ENCODE peak calls at places on chromosomes 13 and 19, in ten cellular contexts. Y is stimulated activated CD8-positive, alpha-beta memory T cell treated with anti-CD3 and anti-CD28 coated beads, Interleukin-4, amount 100 ng/mL, for 24 hours; M is activated CD4-positive, alpha-beta T cell treated with anti-CD3 and anti-CD28 coated beads, Interleukin-2, amount 50 U/mL, for 1 hour; Z is HCT116; E is NCI-H1436; H is fibroblast of lung; P is EH; O is RWPE1; X is naive thymus-derived CD8-positive, alpha-beta T cell; C is mucosa of gallbladder. R is an unnamed sample.

GRCh38 chr19:58428617-58429016 is 11.3 kb downstream of the ZNF132 start:
- DNase-seq in Y (no peak), M (no peak), Z (no peak), E (no peak), H (no peak), P (no peak), O (no peak), X (no peak), C (no peak), R (no peak)

GRCh38 chr13:59603646-59604045 is 560.1 kb downstream of the DIAPH3 start:
- DNase-seq in Y (no peak), M (no peak), Z (no peak), E (no peak), H (no peak), P (no peak), O (no peak), X (no peak), C (no peak), R (no peak)

GRCh38 chr13:44591316-44591715 is 15.2 kb upstream of the TSC22D1 start:
- DNase-seq in Y (no peak), M (no peak), Z (no peak), E (no peak), H (no peak), P (no peak), O (no peak), X (no peak), C (no peak), R (no peak)

GRCh38 chr13:44096906-44097305 is 217.2 kb downstream of the LACC1 start:
- DNase-seq in Y (no peak), M (no peak), Z (no peak), E (no peak), H (no peak), P (no peak), O (no peak), X (no peak), C (no peak), R (no peak)

GRCh38 chr13:79346300-79346914 is 59.6 kb downstream of the RBM26 start:
- DNase-seq in Y (no peak), M (no peak), Z (no peak), E (no peak), H (peak; percentile 28), P (no peak), O (no peak), X (no peak), C (no peak), R (peak; percentile 9)

GRCh38 chr13:97030705-97031452 is 36.6 kb upstream of the OXGR1 start:
- DNase-seq in Y (no peak), M (no peak), Z (peak; percentile 46), E (no peak), H (peak; percentile 66), P (peak; percentile 51), O (peak; percentile 25), X (no peak), C (no peak), R (peak; percentile 38)

GRCh38 chr19:48403606-48404005 is 10.1 kb downstream of the GRIN2D start:
- DNase-seq in Y (peak; percentile 29), M (peak; percentile 26), Z (no peak), E (peak; percentile 48), H (peak; percentile 64), P (peak; percentile 83), O (peak; percentile 63), X (peak; percentile 52), C (peak; percentile 47), R (peak; percentile 60)

GRCh38 chr19:44530777-44531176 is 1.3 kb upstream of the CEACAM20 start:
- DNase-seq in Y (no peak), M (no peak), Z (no peak), E (no peak), H (peak; percentile 50), P (no peak), O (peak; percentile 30), X (no peak), C (no peak), R (peak; percentile 15)

GRCh38 chr13:37141011-37141410 is 35.5 kb upstream of the CSNK1A1L start:
- DNase-seq in Y (no peak), M (no peak), Z (no peak), E (no peak), H (peak; percentile 88), P (peak; percentile 20), O (no peak), X (no peak), C (no peak), R (peak; percentile 58)

GRCh38 chr19:46845959-46846459 is 4.6 kb downstream of the AP2S1 start:
- DNase-seq in Y (no peak), M (no peak), Z (no peak), E (no peak), H (no peak), P (no peak), O (no peak), X (no peak), C (no peak), R (no peak)

GRCh38 chr19:56595548-56595899 is 422 bp downstream of the ZNF71 start:
- DNase-seq in Y (no peak), M (no peak), Z (no peak), E (no peak), H (peak; percentile 19), P (no peak), O (no peak), X (no peak), C (no peak), R (peak; percentile 25)

GRCh38 chr19:31214086-31214485 is 135.2 kb downstream of the TSHZ3 start:
- DNase-seq in Y (peak; percentile 74), M (peak; percentile 76), Z (no peak), E (no peak), H (peak; percentile 100), P (peak; percentile 99), O (peak; percentile 96), X (peak; percentile 84), C (peak; percentile 75), R (peak; percentile 100)

GRCh38 chr13:112880976-112881540 is 88.0 kb upstream of the MCF2L start:
- DNase-seq in Y (no peak), M (no peak), Z (no peak), E (no peak), H (no peak), P (no peak), O (no peak), X (no peak), C (no peak), R (no peak)

GRCh38 chr19:48445256-48445605 is 552 bp upstream of the GRWD1 start:
- DNase-seq in Y (no peak), M (no peak), Z (peak; percentile 77), E (peak; percentile 68), H (peak; percentile 93), P (peak; percentile 84), O (peak; percentile 91), X (no peak), C (peak; percentile 63), R (peak; percentile 91)

GRCh38 chr13:41823486-41823885 is 137.4 kb downstream of the VWA8 start:
- DNase-seq in Y (no peak), M (no peak), Z (no peak), E (no peak), H (peak; percentile 19), P (peak; percentile 26), O (no peak), X (no peak), C (no peak), R (no peak)

GRCh38 chr13:97945342-97945741 is 8.1 kb upstream of the IPO5 start:
- DNase-seq in Y (no peak), M (no peak), Z (no peak), E (no peak), H (peak; percentile 76), P (peak; percentile 55), O (no peak), X (no peak), C (no peak), R (no peak)

GRCh38 chr19:34217952-34218817 is 36.2 kb upstream of the GARRE1 start:
- DNase-seq in Y (peak; percentile 26), M (peak; percentile 60), Z (no peak), E (peak; percentile 50), H (peak; percentile 99), P (peak; percentile 96), O (peak; percentile 44), X (peak; percentile 91), C (peak; percentile 37), R (peak; percentile 96)

GRCh38 chr13:27917121-27917947 is 2.5 kb upstream of the PDX1 start:
- DNase-seq in Y (no peak), M (no peak), Z (no peak), E (no peak), H (no peak), P (no peak), O (no peak), X (no peak), C (no peak), R (no peak)

GRCh38 chr19:47247308-47247990 is 8.9 kb upstream of the CCDC9 start:
- DNase-seq in Y (peak; percentile 67), M (peak; percentile 77), Z (no peak), E (peak; percentile 49), H (peak; percentile 56), P (peak; percentile 76), O (no peak), X (peak; percentile 78), C (peak; percentile 83), R (peak; percentile 58)

GRCh38 chr13:74305876-74306275 is 171.7 kb upstream of the KLF12 start:
- DNase-seq in Y (no peak), M (no peak), Z (no peak), E (peak; percentile 17), H (peak; percentile 28), P (no peak), O (no peak), X (no peak), C (no peak), R (no peak)

GRCh38 chr13:20547479-20547908 is 19.5 kb upstream of the IFT88 start:
- DNase-seq in Y (no peak), M (no peak), Z (no peak), E (no peak), H (no peak), P (no peak), O (no peak), X (no peak), C (peak; percentile 61), R (no peak)

GRCh38 chr19:56566904-56567273 is 379 bp upstream of the ZNF470 start:
- DNase-seq in Y (peak; percentile 15), M (peak; percentile 23), Z (no peak), E (no peak), H (no peak), P (peak; percentile 44), O (peak; percentile 26), X (no peak), C (peak; percentile 19), R (peak; percentile 11)

GRCh38 chr13:30864352-30865130 is 41.5 kb upstream of the MEDAG start:
- DNase-seq in Y (no peak), M (no peak), Z (no peak), E (no peak), H (peak; percentile 98), P (peak; percentile 95), O (no peak), X (no peak), C (no peak), R (peak; percentile 71)

GRCh38 chr13:97884707-97885468 is 68.6 kb upstream of the IPO5 start:
- DNase-seq in Y (no peak), M (no peak), Z (no peak), E (no peak), H (no peak), P (peak; percentile 7), O (no peak), X (no peak), C (no peak), R (no peak)

GRCh38 chr19:57769345-57770131 is at the start of gene ZNF586:
- DNase-seq in Y (peak; percentile 76), M (peak; percentile 80), Z (peak; percentile 63), E (no peak), H (peak; percentile 94), P (peak; percentile 94), O (peak; percentile 92), X (peak; percentile 85), C (peak; percentile 91), R (peak; percentile 90)

GRCh38 chr19:3554254-3555083 is 2.9 kb downstream of the MFSD12 start:
- DNase-seq in Y (no peak), M (peak; percentile 50), Z (no peak), E (no peak), H (no peak), P (no peak), O (no peak), X (peak; percentile 77), C (no peak), R (no peak)

GRCh38 chr19:40744554-40745401 is 5.5 kb downstream of the ACTMAP start:
- DNase-seq in Y (no peak), M (peak; percentile 23), Z (no peak), E (no peak), H (no peak), P (peak; percentile 41), O (no peak), X (peak; percentile 25), C (no peak), R (no peak)

GRCh38 chr19:28701491-28701890 is 511.5 kb downstream of the UQCRFS1 start:
- DNase-seq in Y (no peak), M (no peak), Z (no peak), E (no peak), H (peak; percentile 57), P (peak; percentile 80), O (no peak), X (no peak), C (no peak), R (peak; percentile 71)